ENCODE peak calls at places on chromosome 1, in seven cellular contexts. C is GOT3; S is Right ventricle myocardium superior; R is activated CD4-positive, alpha-beta T cell treated with anti-CD3 and anti-CD28 coated beads, Interleukin-2, amount 50 U/mL, for 1 hour; J is mesothelial cell of epicardium; P is lower lobe of right lung; V is activated naive CD8-positive, alpha-beta T cell treated with anti-CD3 and anti-CD28 coated beads for 36 hours. Z is an unnamed sample.
A peak's percentile ranks its signal among the peaks of the same experiment; 100 is the strongest.

GRCh38 chr1:85244271-85245053 is 15.0 kb downstream of the C1orf52 start:
- DNase-seq in V (no peak), R (no peak), S (no peak), J (no peak), P (no peak), C (no peak), Z (no peak)

GRCh38 chr1:238991730-238992490 is 394.5 kb upstream of the CHRM3 start:
- DNase-seq in V (no peak), S (no peak), C (no peak), R (no peak), P (no peak), J (no peak), Z (no peak)

GRCh38 chr1:156645058-156645457 is 3.1 kb downstream of the BCAN start:
- DNase-seq in P (no peak), R (no peak), J (no peak), C (no peak), V (no peak), S (no peak), Z (no peak)

GRCh38 chr1:117895482-117896114 is 33.8 kb downstream of the GDAP2 start:
- DNase-seq in J (no peak), R (peak; percentile 55), C (peak; percentile 0), V (peak; percentile 47), P (no peak), S (no peak), Z (no peak)

GRCh38 chr1:112808861-112809684 is 93.9 kb upstream of the PPM1J start:
- DNase-seq in J (peak; percentile 59), R (peak; percentile 55), C (no peak), P (peak; percentile 80), V (peak; percentile 62), S (peak; percentile 82), Z (peak; percentile 27)

GRCh38 chr1:29653034-29653810 is 416.9 kb downstream of the PTPRU start:
- DNase-seq in P (peak; percentile 12), V (no peak), J (no peak), C (no peak), S (no peak), R (no peak), Z (no peak)

GRCh38 chr1:220881918-220882891 is 3.0 kb downstream of the HLX start:
- DNase-seq in S (peak; percentile 59), J (no peak), V (no peak), P (no peak), C (no peak), R (no peak), Z (no peak)

GRCh38 chr1:12249181-12249580 is 19.4 kb downstream of the VPS13D start:
- DNase-seq in V (no peak), P (no peak), J (no peak), R (no peak), S (no peak), C (no peak), Z (no peak)

GRCh38 chr1:167545349-167545748 is 8.2 kb downstream of the CREG1 start:
- DNase-seq in R (no peak), S (no peak), P (no peak), J (no peak), C (no peak), V (no peak), Z (no peak)

GRCh38 chr1:221716713-221717490 is 25.0 kb downstream of the DUSP10 start:
- DNase-seq in S (no peak), R (no peak), J (no peak), P (no peak), V (no peak), C (no peak), Z (no peak)

GRCh38 chr1:18079941-18080340 is 27.7 kb upstream of the IGSF21 start:
- DNase-seq in P (no peak), S (no peak), V (no peak), J (no peak), R (no peak), C (no peak), Z (no peak)

GRCh38 chr1:204885288-204885711 is 14.6 kb downstream of the NFASC start:
- DNase-seq in V (no peak), P (no peak), C (peak; percentile 6), S (peak; percentile 67), R (no peak), J (no peak), Z (no peak)

GRCh38 chr1:230077011-230077410 is 10.0 kb downstream of the GALNT2 start:
- DNase-seq in C (no peak), S (no peak), R (no peak), J (no peak), P (no peak), V (no peak), Z (no peak)

GRCh38 chr1:183461350-183461749 is 10.9 kb upstream of the SMG7 start:
- DNase-seq in J (no peak), C (no peak), R (no peak), V (no peak), P (no peak), S (no peak), Z (no peak)

GRCh38 chr1:20715406-20715805 is 2.4 kb downstream of the KIF17 start:
- DNase-seq in J (no peak), S (peak; percentile 17), C (no peak), P (no peak), V (no peak), R (no peak), Z (no peak)

GRCh38 chr1:1778827-1779675 is 781 bp upstream of the NADK start:
- DNase-seq in S (peak; percentile 91), R (peak; percentile 66), P (peak; percentile 96), C (no peak), V (peak; percentile 90), J (no peak), Z (peak; percentile 62)

GRCh38 chr1:156448134-156448967 is 52.2 kb downstream of the MEF2D start:
- DNase-seq in S (no peak), V (no peak), J (no peak), R (no peak), C (no peak), P (no peak), Z (no peak)

GRCh38 chr1:193957556-193958095 is 771.2 kb upstream of the B3GALT2 start:
- DNase-seq in J (no peak), R (no peak), S (no peak), P (no peak), V (no peak), C (no peak), Z (no peak)

GRCh38 chr1:51679435-51679834 is 62.5 kb downstream of the OSBPL9 start:
- DNase-seq in J (no peak), S (no peak), P (no peak), R (no peak), C (no peak), V (no peak), Z (no peak)

GRCh38 chr1:226158457-226158856 is 28.1 kb downstream of the ACBD3 start:
- DNase-seq in R (no peak), P (no peak), S (no peak), V (no peak), J (no peak), C (no peak), Z (no peak)

GRCh38 chr1:111690306-111690617 is 48.9 kb downstream of the INKA2 start:
- DNase-seq in C (no peak), S (no peak), J (no peak), P (no peak), R (no peak), V (no peak), Z (no peak)